ENCODE peak calls at places on chromosomes 12 and 14, in six cellular contexts. A is K562, B is hepatocyte, R is neural progenitor cell, T is fibroblast of lung, X is astrocyte. F is an unnamed sample. For H3K36me3, the result is how much of the 10 kb centered on the place peaks cover.

GRCh38 chr14:69906201-69906600 is 27.0 kb downstream of the SMOC1 start:
- DNase-seq in A (no peak), B (no peak), R (no peak), T (no peak), X (no peak), F (no peak)

GRCh38 chr14:94624537-94625352 is 12.6 kb downstream of the SERPINA3 start:
- DNase-seq in A (no peak), B (no peak), R (no peak), T (no peak), X (no peak), F (no peak)

GRCh38 chr14:56918849-56919574 is 108.7 kb upstream of the OTX2 start:
- DNase-seq in A (no peak), B (no peak), R (no peak), T (no peak), X (no peak), F (no peak)

GRCh38 chr12:42886160-42886559 is 296.6 kb upstream of the PRICKLE1 start:
- DNase-seq in A (no peak), B (no peak), R (peak), T (no peak), X (no peak), F (no peak)

GRCh38 chr12:110796952-110797351 is 49.8 kb upstream of the CCDC63 start:
- DNase-seq in A (peak), B (no peak), R (no peak), T (no peak), X (no peak), F (no peak)

GRCh38 chr12:116319316-116319715 is 41.8 kb upstream of the MED13L start:
- DNase-seq in A (no peak), B (no peak), R (no peak), T (peak), X (peak), F (no peak)

GRCh38 chr14:30994681-30995620 is 30.5 kb upstream of the AP4S1 start:
- DNase-seq in A (no peak), B (no peak), R (no peak), T (peak), X (peak), F (no peak)

GRCh38 chr14:105015242-105015641 is 5.6 kb downstream of the CDCA4 start:
- DNase-seq in A (no peak), B (no peak), R (no peak), T (no peak), X (no peak), F (no peak)

GRCh38 chr12:27193854-27194544 is 50.1 kb upstream of the STK38L start:
- DNase-seq in A (no peak), B (peak), R (no peak), T (peak), X (peak), F (no peak)

GRCh38 chr12:50187084-50187900 is 20.1 kb upstream of the CERS5 start:
- DNase-seq in A (no peak), B (no peak), R (no peak), T (peak), X (peak), F (peak)

GRCh38 chr12:23911574-23911973 is 37.9 kb downstream of the SOX5 start:
- DNase-seq in A (no peak), B (no peak), R (no peak), T (no peak), X (no peak), F (no peak)

GRCh38 chr14:92161521-92161920 is 39.8 kb downstream of the CPSF2 start:
- DNase-seq in A (no peak), B (no peak), R (no peak), T (no peak), X (no peak), F (no peak)

GRCh38 chr14:94612174-94612573 is at the start of gene SERPINA3:
- DNase-seq in A (no peak), B (peak), R (no peak), T (peak), X (peak), F (no peak)

GRCh38 chr14:53953002-53953827 is 3.4 kb downstream of the BMP4 start:
- DNase-seq in A (peak), B (peak), R (peak), T (peak), X (peak), F (peak)

GRCh38 chr12:104413330-104413729 is 43.4 kb upstream of the CHST11 start:
- DNase-seq in A (no peak), B (no peak), R (no peak), T (no peak), X (no peak), F (no peak)

GRCh38 chr12:107152331-107152730 is 59.0 kb upstream of the CRY1 start:
- DNase-seq in A (no peak), B (no peak), R (no peak), T (peak), X (peak), F (no peak)

GRCh38 chr12:115322275-115322674 is 638.3 kb upstream of the TBX3 start:
- DNase-seq in A (no peak), B (no peak), R (no peak), T (peak), X (peak), F (no peak)

GRCh38 chr14:37668646-37669045 is 73.2 kb downstream of the TTC6 start:
- DNase-seq in A (no peak), B (peak), R (no peak), T (peak), X (peak), F (no peak)

GRCh38 chr14:99777956-99778355 is 15.3 kb upstream of the EML1 start:
- DNase-seq in A (no peak), B (no peak), R (no peak), T (no peak), X (no peak), F (peak)

GRCh38 chr12:65505321-65506121 is 227.0 kb downstream of the MSRB3 start:
- DNase-seq in A (no peak), B (no peak), R (peak), T (no peak), X (no peak), F (no peak)

GRCh38 chr14:32469388-32470160 is 140.5 kb downstream of the AKAP6 start:
- DNase-seq in A (peak), B (peak), R (peak), T (peak), X (peak), F (peak)

GRCh38 chr12:94435511-94435927 is 24.1 kb downstream of the CEP83 start:
- DNase-seq in A (no peak), B (no peak), R (peak), T (peak), X (no peak), F (no peak)

GRCh38 chr12:132600048-132601032 is 10.0 kb downstream of the LRCOL1 start:
- DNase-seq in A (peak), B (peak), R (peak), T (peak), X (peak), F (peak)

GRCh38 chr12:21774358-21775129 is at the start of gene KCNJ8:
- DNase-seq in A (peak), B (peak), R (peak), T (peak), X (peak), F (peak)

GRCh38 chr12:79275631-79276030 is 411.1 kb downstream of the SYT1 start:
- DNase-seq in A (no peak), B (no peak), R (no peak), T (peak), X (peak), F (no peak)

GRCh38 chr12:127685476-127686234 is 581.3 kb upstream of the TMEM132C start:
- DNase-seq in A (no peak), B (no peak), R (no peak), T (no peak), X (no peak), F (peak)

GRCh38 chr12:15984963-15985362 is 73.8 kb downstream of the DERA start:
- DNase-seq in A (no peak), B (no peak), R (no peak), T (no peak), X (no peak), F (no peak)

GRCh38 chr12:15984097-15984800 is 73.1 kb downstream of the DERA start:
- DNase-seq in A (no peak), B (no peak), R (no peak), T (peak), X (peak), F (no peak)

GRCh38 chr12:15982921-15983320 is 71.8 kb downstream of the DERA start:
- DNase-seq in A (no peak), B (no peak), R (no peak), T (no peak), X (no peak), F (no peak)

GRCh38 chr12:15982071-15982470 is 70.9 kb downstream of the DERA start:
- DNase-seq in A (no peak), B (no peak), R (no peak), T (peak), X (peak), F (peak)

GRCh38 chr12:15982471-15982870 is 71.3 kb downstream of the DERA start:
- DNase-seq in A (no peak), B (peak), R (no peak), T (peak), X (peak), F (peak)
- TF ChIP-seq CTCF in A (no peak), B (peak), R (peak), T (peak), X (peak), F (peak)

GRCh38 chr14:36522347-36522971 is 2.4 kb upstream of the NKX2-1 start:
- DNase-seq in A (no peak), B (no peak), R (peak), T (no peak), X (no peak), F (no peak)
- TF ChIP-seq EZH2 in A (no peak), B (peak), R (peak), T (no peak), X (peak), F (no peak)

GRCh38 chr14:90580381-90581335 is 183.8 kb downstream of the CALM1 start:
- DNase-seq in A (peak), B (no peak), R (peak), T (no peak), X (no peak), F (peak)

GRCh38 chr14:90577661-90578282 is 180.9 kb downstream of the CALM1 start:
- DNase-seq in A (no peak), B (no peak), R (no peak), T (no peak), X (no peak), F (no peak)

GRCh38 chr14:90578283-90578985 is 181.6 kb downstream of the CALM1 start:
- DNase-seq in A (peak), B (no peak), R (no peak), T (no peak), X (no peak), F (no peak)

GRCh38 chr14:90579816-90580215 is 183.0 kb downstream of the CALM1 start:
- DNase-seq in A (no peak), B (no peak), R (no peak), T (no peak), X (no peak), F (no peak)

DNA sequence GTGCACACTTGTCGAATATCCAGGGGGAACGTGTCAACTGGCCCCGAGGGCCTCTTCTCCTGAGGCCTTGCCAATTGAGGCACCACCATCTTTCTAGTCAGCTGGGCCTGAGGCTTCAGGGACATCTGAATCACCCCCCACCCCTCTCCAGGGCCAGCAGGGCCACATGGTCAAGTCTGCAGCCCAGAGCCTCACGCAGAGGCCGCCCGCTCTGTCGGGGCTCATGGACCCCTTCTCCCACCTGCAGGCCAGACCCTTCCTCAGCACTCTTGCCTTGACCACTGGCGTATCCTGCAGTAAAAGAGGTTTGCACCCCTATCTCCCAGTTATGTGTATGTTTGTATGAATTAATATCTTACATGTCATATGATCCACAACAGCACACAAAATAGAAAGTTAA is 182.3 kb downstream of the CALM1 start:
- DNase-seq in A (no peak), B (no peak), R (no peak), T (no peak), X (no peak), F (no peak)
- H3K36me3 ChIP-seq in A (under half), B (under half), R (under half), T (under half), X (under half), F (under half)

GRCh38 chr12:38543151-38543550 is 226.6 kb downstream of the ALG10B start:
- DNase-seq in A (no peak), B (peak), R (no peak), T (no peak), X (no peak), F (no peak)

GRCh38 chr12:38547586-38547985 is 231.0 kb downstream of the ALG10B start:
- DNase-seq in A (no peak), B (no peak), R (no peak), T (no peak), X (no peak), F (no peak)

GRCh38 chr12:38540156-38540555 is 223.6 kb downstream of the ALG10B start:
- DNase-seq in A (no peak), B (no peak), R (no peak), T (no peak), X (no peak), F (no peak)

GRCh38 chr12:38541849-38542248 is 225.3 kb downstream of the ALG10B start:
- DNase-seq in A (no peak), B (no peak), R (no peak), T (no peak), X (no peak), F (no peak)

DNA sequence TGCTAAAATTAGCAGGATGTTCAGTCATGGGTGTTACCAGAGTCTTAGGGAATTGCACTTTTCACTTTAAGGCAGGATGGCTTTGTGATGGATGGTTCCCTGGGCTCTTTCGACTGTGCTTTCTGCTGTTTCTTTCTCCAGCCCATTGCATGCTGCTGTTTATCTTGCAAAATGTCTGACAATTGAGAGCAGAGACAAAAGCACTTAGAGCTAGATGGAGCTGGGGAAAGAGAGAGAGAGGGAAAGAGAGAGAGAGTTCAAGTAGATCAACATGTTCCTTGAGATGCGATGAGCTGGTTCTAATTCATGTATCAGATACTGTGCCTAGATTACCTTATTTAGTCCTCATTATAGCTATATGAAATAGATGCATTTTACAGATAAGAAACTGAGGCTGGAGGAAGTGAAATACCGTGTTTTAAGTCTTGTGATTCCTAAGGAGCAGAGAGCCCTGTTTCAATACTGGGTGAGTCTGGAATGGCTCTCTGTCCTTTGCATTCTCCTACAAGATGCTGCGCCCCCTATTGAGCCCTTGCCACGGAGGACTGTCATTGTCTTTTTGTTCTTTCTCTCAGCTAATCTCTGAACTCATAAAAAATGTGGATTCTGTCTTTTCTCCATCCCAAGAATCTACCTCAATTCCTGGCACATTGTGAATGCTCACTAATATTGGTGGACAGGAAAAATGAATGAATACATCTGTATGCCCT is 227.9 kb downstream of the ALG10B start:
- DNase-seq in A (no peak), B (no peak), R (peak), T (no peak), X (no peak), F (no peak)
- TF ChIP-seq CTCF in A (no peak), B (no peak), R (peak), T (no peak), X (no peak), F (peak)

GRCh38 chr12:51836833-51837184 is 11.7 kb downstream of the FIGNL2 start:
- DNase-seq in A (no peak), B (no peak), R (peak), T (no peak), X (no peak), F (no peak)

GRCh38 chr12:51832708-51833107 is 15.8 kb downstream of the FIGNL2 start:
- DNase-seq in A (no peak), B (no peak), R (no peak), T (no peak), X (no peak), F (no peak)

GRCh38 chr12:51836012-51836832 is 12.3 kb downstream of the FIGNL2 start:
- DNase-seq in A (no peak), B (no peak), R (peak), T (no peak), X (no peak), F (no peak)

GRCh38 chr12:51834411-51834810 is 14.1 kb downstream of the FIGNL2 start:
- DNase-seq in A (no peak), B (no peak), R (no peak), T (no peak), X (no peak), F (no peak)

GRCh38 chr12:51833446-51834227 is 14.9 kb downstream of the FIGNL2 start:
- DNase-seq in A (no peak), B (no peak), R (no peak), T (no peak), X (no peak), F (no peak)
- TF ChIP-seq EZH2 in A (no peak), B (no peak), R (no peak), T (no peak), X (no peak), F (no peak)

DNA sequence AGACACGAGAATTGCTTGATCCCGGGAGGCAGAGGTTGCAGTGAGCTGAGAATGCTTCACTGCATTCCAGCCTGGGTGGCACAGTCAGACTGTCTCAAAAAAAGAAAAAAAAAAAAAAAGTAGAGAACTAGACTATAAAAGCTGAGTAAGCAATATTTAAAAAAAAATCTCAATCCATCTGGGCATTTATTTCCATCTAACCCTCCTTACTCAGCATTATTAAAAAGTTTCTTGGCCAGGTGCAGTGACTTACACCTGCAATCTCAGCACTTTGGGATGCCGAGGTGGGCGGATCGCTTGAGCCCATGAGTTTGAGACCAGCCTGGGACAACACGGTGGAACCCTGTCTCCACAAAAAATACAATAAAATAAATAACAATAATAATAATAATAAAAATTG is 4.5 kb downstream of the SUPT16H start:
- DNase-seq in A (no peak), B (no peak), R (no peak), T (no peak), X (no peak), F (no peak)
- H3K36me3 ChIP-seq in A (half or more), B (under half), R (under half), T (under half), X (under half), F (under half)

DNA sequence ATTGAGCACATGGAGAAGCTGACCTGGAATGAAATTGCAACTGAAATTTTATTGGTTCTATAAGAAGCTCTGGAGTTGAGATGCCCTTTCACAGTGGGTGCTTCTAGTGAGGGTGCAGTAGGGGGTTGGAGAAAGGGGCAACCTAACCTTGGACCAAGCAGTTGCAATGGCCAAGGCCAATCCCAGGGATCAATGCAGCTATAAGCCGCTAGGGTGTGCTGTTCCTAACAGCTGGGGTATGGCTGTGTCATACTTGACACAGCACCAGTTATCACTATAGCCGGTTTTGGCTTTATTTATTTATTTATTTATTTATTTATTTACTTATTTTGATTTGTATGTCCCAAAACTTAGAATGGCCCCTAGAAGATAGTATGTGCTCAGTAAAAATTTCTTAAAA is 505.9 kb downstream of the FLRT2 start:
- DNase-seq in A (peak), B (peak), R (peak), T (no peak), X (no peak), F (peak)
- TF ChIP-seq CTCF in A (no peak), B (peak), R (peak), T (no peak), X (no peak), F (peak)